ENCODE peak calls at places on chromosomes 4 and X, in four cellular contexts. One of them, this sample, is unnamed.
A peak's percentile ranks its signal among the peaks of the same experiment; 100 is the strongest.

GRCh38 chr4:6257243-6258025 is 12.2 kb upstream of the WFS1 start:
- DNase-seq in GM12878: no peak
- DNase-seq in breast epithelium: no peak
- DNase-seq in IMR-90: no peak
- DNase-seq in this sample: no peak

GRCh38 chrX:47430925-47431324 is 52.1 kb downstream of the ZNF41 start:
- DNase-seq in GM12878: no peak
- DNase-seq in breast epithelium: no peak
- DNase-seq in IMR-90: no peak
- DNase-seq in this sample: no peak

GRCh38 chr4:702618-703048 is 3.0 kb upstream of the PCGF3 start:
- DNase-seq in GM12878: no peak
- DNase-seq in breast epithelium: no peak
- DNase-seq in IMR-90: no peak
- DNase-seq in this sample: peak; percentile 81

GRCh38 chrX:113919387-113919786 is 664.5 kb upstream of the HTR2C start:
- DNase-seq in GM12878: no peak
- DNase-seq in breast epithelium: no peak
- DNase-seq in IMR-90: no peak
- DNase-seq in this sample: no peak

GRCh38 chr4:54844911-54845310 is 187.2 kb downstream of the KIT start:
- DNase-seq in GM12878: no peak
- DNase-seq in breast epithelium: no peak
- DNase-seq in IMR-90: no peak
- DNase-seq in this sample: peak; percentile 68

GRCh38 chr4:180060159-180060889 is 2182.9 kb upstream of the TENM3 start:
- DNase-seq in GM12878: no peak
- DNase-seq in breast epithelium: no peak
- DNase-seq in IMR-90: peak; percentile 37
- DNase-seq in this sample: no peak

GRCh38 chrX:5648941-5649568 is 579.6 kb downstream of the NLGN4X start:
- DNase-seq in GM12878: no peak
- DNase-seq in breast epithelium: no peak
- DNase-seq in IMR-90: no peak
- DNase-seq in this sample: no peak

GRCh38 chrX:24925430-24925829 is 90.3 kb downstream of the ARX start:
- DNase-seq in GM12878: no peak
- DNase-seq in breast epithelium: no peak
- DNase-seq in IMR-90: peak; percentile 34
- DNase-seq in this sample: no peak

GRCh38 chr4:111776546-111776945 is 368.7 kb upstream of the FAM241A start:
- DNase-seq in GM12878: no peak
- DNase-seq in breast epithelium: no peak
- DNase-seq in IMR-90: no peak
- DNase-seq in this sample: no peak

GRCh38 chrX:46863072-46863471 is 26.2 kb downstream of the RP2 start:
- DNase-seq in GM12878: no peak
- DNase-seq in breast epithelium: no peak
- DNase-seq in IMR-90: no peak
- DNase-seq in this sample: no peak

GRCh38 chrX:11944486-11944885 is 186.4 kb downstream of the MSL3 start:
- DNase-seq in GM12878: no peak
- DNase-seq in breast epithelium: no peak
- DNase-seq in IMR-90: peak; percentile 64
- DNase-seq in this sample: no peak

GRCh38 chr4:121062466-121062975 is 9.8 kb downstream of the NDNF start:
- DNase-seq in GM12878: no peak
- DNase-seq in breast epithelium: no peak
- DNase-seq in IMR-90: no peak
- DNase-seq in this sample: no peak

GRCh38 chr4:42296196-42296595 is 101.1 kb upstream of the SHISA3 start:
- DNase-seq in GM12878: no peak
- DNase-seq in breast epithelium: no peak
- DNase-seq in IMR-90: no peak
- DNase-seq in this sample: no peak

DNA sequence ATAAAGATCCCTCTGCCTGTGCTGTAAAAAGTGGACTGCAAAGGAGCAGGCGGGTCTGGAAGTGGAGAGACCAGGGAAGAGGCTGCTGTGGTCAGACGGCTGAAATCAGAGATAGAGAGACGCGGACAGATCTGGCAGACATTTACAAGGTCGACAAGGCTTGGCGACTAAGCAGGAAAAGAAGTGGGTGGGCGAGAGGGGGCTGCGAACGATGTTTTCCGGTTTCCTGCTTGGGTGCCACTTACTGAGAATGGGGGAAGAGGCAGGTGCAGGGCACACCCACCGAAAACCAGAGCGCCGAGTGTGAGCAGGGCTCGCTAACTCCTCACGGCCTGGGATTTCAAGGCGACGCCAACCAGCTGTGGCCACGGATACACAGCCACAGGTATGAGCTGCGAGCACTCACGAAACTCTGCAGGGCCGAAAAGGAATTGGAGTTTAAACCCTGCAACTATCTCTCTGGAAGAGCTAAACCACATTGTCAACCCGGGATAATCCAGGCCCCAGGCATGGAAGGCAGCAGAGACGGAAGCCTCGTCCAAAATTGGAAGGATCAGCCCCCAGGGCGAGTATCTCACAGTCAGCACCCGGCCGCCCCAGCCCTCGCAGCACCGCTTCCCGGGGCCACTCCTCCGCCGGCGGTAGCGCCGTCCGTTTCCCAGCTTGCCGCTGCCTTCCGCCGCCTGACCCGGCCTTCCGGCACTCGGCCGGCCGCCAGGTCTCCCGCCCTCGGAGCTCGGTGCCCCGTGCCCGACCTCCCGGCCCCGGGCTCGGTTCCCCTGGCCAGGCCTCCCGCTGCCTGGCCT is 824 bp downstream of the CASP3 start:
- DNase-seq in GM12878: no peak
- DNase-seq in breast epithelium: peak; percentile 28
- DNase-seq in IMR-90: peak; percentile 33
- DNase-seq in this sample: peak; percentile 66
- TF ChIP-seq POLR2A in GM12878: peak; percentile 72
- TF ChIP-seq POLR2A in breast epithelium: no peak
- TF ChIP-seq POLR2A in IMR-90: no peak
- TF ChIP-seq POLR2A in this sample: no peak

GRCh38 chr4:184470785-184471110 is 3.6 kb downstream of the IRF2 start:
- DNase-seq in GM12878: no peak
- DNase-seq in breast epithelium: no peak
- DNase-seq in IMR-90: no peak
- DNase-seq in this sample: no peak
- TF ChIP-seq POLR2A in GM12878: no peak
- TF ChIP-seq POLR2A in breast epithelium: no peak
- TF ChIP-seq POLR2A in IMR-90: no peak
- TF ChIP-seq POLR2A in this sample: no peak

DNA sequence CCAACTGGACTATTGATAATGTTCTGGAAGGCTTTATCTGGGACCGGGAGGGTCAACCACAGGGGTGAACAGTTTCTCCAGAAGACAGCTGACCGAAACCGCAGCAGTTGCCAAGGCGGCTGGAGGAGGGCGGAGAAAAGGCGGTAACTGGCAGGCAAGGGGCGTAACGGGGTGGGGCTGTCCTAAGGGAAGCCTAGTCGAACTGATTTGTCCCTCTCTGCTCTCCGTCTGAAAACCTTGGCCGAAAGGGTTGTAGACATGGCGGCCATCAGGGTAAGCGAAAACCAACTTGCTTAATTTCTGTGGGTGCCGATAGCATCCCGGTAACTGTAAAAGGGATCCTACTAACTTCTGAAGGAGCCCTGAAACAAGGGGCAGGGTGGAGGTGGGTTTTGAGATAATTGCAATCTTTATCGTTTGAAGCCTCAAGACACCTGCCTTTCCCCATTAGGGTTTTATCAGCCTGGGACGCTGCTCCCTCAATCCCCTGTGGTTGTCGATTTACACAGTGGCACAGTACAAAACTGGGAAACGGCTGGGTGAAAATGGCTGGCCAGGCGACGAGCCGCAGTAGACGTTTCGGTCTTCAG is at the start of gene APOOL:
- DNase-seq in GM12878: peak; percentile 57
- DNase-seq in breast epithelium: peak; percentile 77
- DNase-seq in IMR-90: peak; percentile 88
- DNase-seq in this sample: peak; percentile 91
- TF ChIP-seq POLR2A in GM12878: peak; percentile 69
- TF ChIP-seq POLR2A in breast epithelium: no peak
- TF ChIP-seq POLR2A in IMR-90: no peak
- TF ChIP-seq POLR2A in this sample: peak; percentile 40

GRCh38 chr4:4859010-4859798 is at the start of gene MSX1:
- DNase-seq in GM12878: no peak
- DNase-seq in breast epithelium: peak; percentile 59
- DNase-seq in IMR-90: peak; percentile 75
- DNase-seq in this sample: peak; percentile 90
- TF ChIP-seq POLR2A in GM12878: peak; percentile 72
- TF ChIP-seq POLR2A in breast epithelium: peak; percentile 23
- TF ChIP-seq POLR2A in IMR-90: peak; percentile 94
- TF ChIP-seq POLR2A in this sample: peak; percentile 87

DNA sequence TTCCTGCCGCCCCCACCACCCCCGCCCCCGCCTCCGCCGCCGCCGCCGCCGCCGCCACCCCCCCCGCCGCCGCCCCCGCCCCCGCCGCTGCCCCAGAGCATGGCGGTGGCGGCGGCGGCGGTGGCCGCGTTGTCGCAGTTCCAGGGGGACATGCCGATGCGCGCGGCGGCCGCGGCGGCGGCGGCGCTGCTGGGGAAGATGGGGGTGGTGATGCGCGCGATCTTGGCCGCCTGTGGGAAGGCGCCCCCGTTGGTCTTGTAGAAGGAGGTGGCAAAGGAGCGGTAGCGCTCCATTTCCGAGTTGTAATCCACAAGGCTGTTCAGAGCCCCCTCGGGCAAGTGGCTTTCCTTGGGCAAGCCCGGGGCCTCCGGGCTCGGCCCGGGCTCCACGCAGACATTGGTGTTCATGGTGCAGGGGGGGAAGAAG is 3.3 kb downstream of the CXXC4 start:
- DNase-seq in GM12878: no peak
- DNase-seq in breast epithelium: no peak
- DNase-seq in IMR-90: no peak
- DNase-seq in this sample: peak; percentile 58
- TF ChIP-seq POLR2A in GM12878: peak; percentile 73
- TF ChIP-seq POLR2A in breast epithelium: no peak
- TF ChIP-seq POLR2A in IMR-90: no peak
- TF ChIP-seq POLR2A in this sample: peak; percentile 42

GRCh38 chr4:88158360-88159136 is at the start of gene ABCG2:
- DNase-seq in GM12878: no peak
- DNase-seq in breast epithelium: no peak
- DNase-seq in IMR-90: peak; percentile 75
- DNase-seq in this sample: peak; percentile 9
- TF ChIP-seq POLR2A in GM12878: no peak
- TF ChIP-seq POLR2A in breast epithelium: no peak
- TF ChIP-seq POLR2A in IMR-90: no peak
- TF ChIP-seq POLR2A in this sample: no peak

GRCh38 chr4:143282170-143282760 is 54.4 kb upstream of the GAB1 start:
- DNase-seq in GM12878: no peak
- DNase-seq in breast epithelium: no peak
- DNase-seq in IMR-90: no peak
- DNase-seq in this sample: no peak
- TF ChIP-seq POLR2A in GM12878: no peak
- TF ChIP-seq POLR2A in breast epithelium: no peak
- TF ChIP-seq POLR2A in IMR-90: no peak
- TF ChIP-seq POLR2A in this sample: no peak

GRCh38 chrX:49172280-49172780 is 632 bp downstream of the PLP2 start:
- DNase-seq in GM12878: no peak
- DNase-seq in breast epithelium: peak; percentile 63
- DNase-seq in IMR-90: peak; percentile 20
- DNase-seq in this sample: peak; percentile 75
- TF ChIP-seq POLR2A in GM12878: peak; percentile 39
- TF ChIP-seq POLR2A in breast epithelium: no peak
- TF ChIP-seq POLR2A in IMR-90: no peak
- TF ChIP-seq POLR2A in this sample: no peak

GRCh38 chr4:72567821-72568620 is 1.0 kb downstream of the ADAMTS3 start:
- DNase-seq in GM12878: no peak
- DNase-seq in breast epithelium: peak; percentile 67
- DNase-seq in IMR-90: peak; percentile 77
- DNase-seq in this sample: peak; percentile 97
- TF ChIP-seq POLR2A in GM12878: no peak
- TF ChIP-seq POLR2A in breast epithelium: peak; percentile 21
- TF ChIP-seq POLR2A in IMR-90: no peak
- TF ChIP-seq POLR2A in this sample: no peak

This sample was measured in thyroid gland.